ENCODE peak calls at places on chromosome X, in five cellular contexts. U is A549, K is tibial nerve, A is GM12891, E is prostate gland. V is an unnamed sample.

GRCh38 chrX:9912341-9912740 is 54.8 kb upstream of the CLDN34 start:
- DNase-seq in K (no peak), E (peak; percentile 27), U (no peak), A (no peak), V (no peak)

GRCh38 chrX:5425119-5425518 is 803.5 kb downstream of the NLGN4X start:
- DNase-seq in K (no peak), U (no peak), A (no peak), E (no peak), V (no peak)

GRCh38 chrX:132226169-132226568 is 6.9 kb upstream of the RAP2C start:
- DNase-seq in U (no peak), K (no peak), A (no peak), E (no peak), V (no peak)

GRCh38 chrX:98371994-98372393 is 1488.3 kb downstream of the RPA4 start:
- DNase-seq in E (no peak), K (no peak), A (no peak), U (no peak), V (no peak)

GRCh38 chrX:13373807-13374187 is 53.9 kb upstream of the ATXN3L start:
- DNase-seq in U (no peak), E (no peak), K (no peak), A (no peak), V (no peak)

GRCh38 chrX:120452131-120452530 is 17.0 kb downstream of the LAMP2 start:
- DNase-seq in A (no peak), E (peak; percentile 6), U (peak; percentile 8), K (no peak), V (no peak)

GRCh38 chrX:86149089-86149488 is 838 bp downstream of the DACH2 start:
- DNase-seq in U (no peak), A (no peak), K (no peak), E (no peak), V (no peak)

GRCh38 chrX:13177921-13178320 is 133.5 kb upstream of the FAM9C start:
- DNase-seq in A (no peak), E (no peak), U (no peak), K (no peak), V (no peak)

GRCh38 chrX:11757397-11757728 is 674 bp upstream of the MSL3 start:
- DNase-seq in A (no peak), E (no peak), U (no peak), K (no peak), V (no peak)

GRCh38 chrX:100435726-100436125 is 25.7 kb upstream of the PCDH19 start:
- DNase-seq in U (no peak), E (no peak), K (no peak), A (no peak), V (no peak)

GRCh38 chrX:10496345-10496965 is 123.9 kb downstream of the MID1 start:
- DNase-seq in A (no peak), U (no peak), E (no peak), K (no peak), V (no peak)

GRCh38 chrX:71815121-71815905 is 52.2 kb downstream of the CXorf49B start:
- DNase-seq in E (no peak), K (no peak), U (no peak), A (no peak), V (no peak)

GRCh38 chrX:51894697-51895336 is 1.4 kb downstream of the MAGED1 start:
- DNase-seq in A (peak; percentile 27), E (no peak), K (peak; percentile 7), U (no peak), V (no peak)

DNA sequence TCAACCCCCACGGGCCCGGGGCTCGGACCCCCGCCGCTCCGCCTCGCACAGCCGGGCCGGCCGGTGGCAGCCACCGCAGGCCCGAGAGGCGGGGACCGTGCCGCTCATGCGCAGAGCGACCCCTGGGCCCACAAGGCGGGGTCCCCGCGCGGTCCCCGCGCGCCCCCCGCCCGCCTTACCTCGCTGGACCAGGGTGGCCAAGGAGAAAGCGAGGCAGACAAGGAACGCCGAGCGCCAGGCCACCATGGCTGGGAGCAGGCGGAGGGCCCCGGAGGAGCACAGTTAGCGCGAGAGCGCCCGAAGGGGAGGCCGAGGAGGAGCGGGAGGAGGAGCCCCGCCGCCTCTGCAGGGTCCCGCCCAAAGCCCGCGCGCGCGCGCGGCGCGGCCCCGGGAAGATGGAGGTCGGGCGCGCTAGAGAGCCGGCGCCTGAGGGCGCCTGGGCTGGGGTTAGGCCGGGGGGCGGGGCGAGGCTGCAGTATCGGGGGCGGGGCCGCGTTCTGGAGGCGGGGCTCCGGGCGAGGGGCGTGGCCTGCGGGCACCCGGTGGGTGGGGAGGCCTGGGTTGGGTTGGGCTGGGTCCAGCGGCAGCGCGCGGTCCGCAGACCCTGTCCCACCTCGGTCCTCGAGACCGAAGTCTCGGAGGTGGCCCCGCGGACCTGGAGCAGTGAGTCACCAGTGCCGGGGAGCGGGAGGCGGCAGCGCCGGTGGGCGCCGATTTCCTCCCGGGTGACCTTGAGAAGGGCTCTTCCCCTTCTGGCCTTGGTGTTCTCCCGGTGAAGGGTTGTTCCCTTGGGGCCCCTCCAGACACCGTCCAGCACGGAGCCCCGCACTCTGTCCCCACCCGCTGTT is at the start of gene CD99L2:
- DNase-seq in K (peak; percentile 84), A (peak; percentile 77), E (peak; percentile 82), U (peak; percentile 66), V (peak; percentile 84)
- TF ChIP-seq POLR2A in K (no peak), A (peak; percentile 41), E (peak; percentile 23), U (peak; percentile 64), V (peak; percentile 51)

DNA sequence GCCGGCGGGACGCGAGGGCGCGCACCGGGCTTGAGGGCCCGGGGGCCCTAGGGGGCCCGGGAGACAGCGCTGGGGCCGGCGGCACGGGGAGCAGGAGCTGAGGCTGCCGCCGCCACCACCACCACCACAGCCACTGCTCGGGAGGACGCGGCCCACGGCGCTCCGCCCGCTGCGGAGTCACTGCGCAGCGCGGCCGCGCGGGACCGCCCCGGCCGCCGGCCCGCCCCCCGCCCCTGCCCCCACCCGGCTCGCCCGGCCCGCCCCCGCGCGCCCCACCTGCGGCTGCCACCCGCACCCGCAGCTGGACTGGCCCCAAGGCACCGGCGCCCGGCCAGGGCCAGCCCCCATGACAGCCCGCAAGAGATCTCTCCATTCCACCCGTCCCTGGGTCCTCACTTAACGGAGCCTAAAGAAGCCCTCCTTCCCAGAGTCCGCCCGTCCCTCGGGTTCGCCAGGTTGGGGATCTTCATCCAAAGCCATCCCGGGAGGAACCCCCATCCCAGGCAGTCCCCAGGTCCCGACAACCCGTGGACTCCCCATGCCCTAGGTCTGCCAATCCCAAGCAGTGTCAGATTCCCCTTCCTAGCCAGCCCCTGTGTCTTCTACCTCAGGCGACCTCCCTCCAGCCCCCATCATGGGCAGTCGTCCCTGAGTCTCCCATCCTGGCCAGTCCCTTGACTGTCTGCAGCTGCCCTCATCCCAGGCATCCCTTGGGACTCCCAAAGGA is 40.0 kb upstream of the IQSEC2 start:
- DNase-seq in U (no peak), K (no peak), E (no peak), A (no peak), V (no peak)
- TF ChIP-seq POLR2A in U (peak; percentile 63), K (no peak), E (peak; percentile 44), A (no peak), V (peak; percentile 86)

DNA sequence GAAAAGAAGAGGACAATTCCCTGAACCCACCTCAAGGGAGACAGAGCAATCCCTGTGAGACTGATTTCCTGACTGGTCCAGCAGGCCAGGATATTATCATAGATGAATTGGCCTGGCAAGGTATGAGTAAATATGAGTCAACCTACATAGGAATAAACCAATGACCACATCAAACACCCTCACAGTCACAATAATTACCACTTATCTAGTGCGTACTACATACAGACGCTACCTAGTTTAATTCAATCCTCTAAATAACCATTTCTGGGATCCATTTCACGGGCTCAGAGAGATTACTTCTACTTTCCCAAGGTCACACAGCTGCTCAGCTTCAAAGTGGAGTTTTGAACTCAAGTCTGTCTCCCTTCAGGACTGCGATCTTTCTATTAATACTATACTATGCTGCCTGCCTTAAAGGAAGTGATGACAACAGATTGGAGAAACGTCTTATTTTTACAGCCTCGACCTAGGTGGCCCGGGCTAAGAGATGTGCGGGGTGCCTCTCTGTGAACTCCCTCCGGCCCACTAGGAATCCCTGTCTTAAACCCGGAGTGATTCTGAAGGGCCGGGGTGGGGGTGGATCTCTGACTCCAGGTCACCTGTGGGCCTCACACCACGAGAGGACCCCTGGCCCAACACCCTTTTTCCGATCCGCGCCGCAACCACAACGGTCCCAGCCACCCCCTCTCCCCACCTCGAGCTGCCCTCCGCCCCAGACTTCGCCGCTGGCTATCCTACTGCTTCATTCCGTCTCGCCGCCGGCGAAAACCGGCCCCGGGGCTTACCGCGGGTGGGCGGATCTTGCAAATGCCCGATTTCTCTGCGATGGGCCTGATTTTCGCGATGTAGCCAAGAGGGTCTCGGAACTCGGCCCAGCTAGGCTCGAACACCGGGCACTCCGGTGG is 800 bp downstream of the KDM5C start:
- DNase-seq in E (no peak), U (peak; percentile 35), K (no peak), A (no peak), V (peak; percentile 31)
- TF ChIP-seq POLR2A in E (no peak), U (no peak), K (no peak), A (no peak), V (no peak)

GRCh38 chrX:49268702-49269009 is 937 bp upstream of the PPP1R3F start:
- DNase-seq in E (no peak), A (no peak), K (no peak), U (no peak), V (no peak)

GRCh38 chrX:49271341-49271740 is 1.7 kb downstream of the PPP1R3F start:
- DNase-seq in A (no peak), U (no peak), E (no peak), K (no peak), V (no peak)

GRCh38 chrX:49269768-49270248 is at the start of gene PPP1R3F:
- DNase-seq in K (no peak), E (no peak), A (no peak), U (no peak), V (no peak)

GRCh38 chrX:49270249-49270921 is 792 bp downstream of the PPP1R3F start:
- DNase-seq in K (no peak), A (no peak), E (no peak), U (no peak), V (no peak)

DNA sequence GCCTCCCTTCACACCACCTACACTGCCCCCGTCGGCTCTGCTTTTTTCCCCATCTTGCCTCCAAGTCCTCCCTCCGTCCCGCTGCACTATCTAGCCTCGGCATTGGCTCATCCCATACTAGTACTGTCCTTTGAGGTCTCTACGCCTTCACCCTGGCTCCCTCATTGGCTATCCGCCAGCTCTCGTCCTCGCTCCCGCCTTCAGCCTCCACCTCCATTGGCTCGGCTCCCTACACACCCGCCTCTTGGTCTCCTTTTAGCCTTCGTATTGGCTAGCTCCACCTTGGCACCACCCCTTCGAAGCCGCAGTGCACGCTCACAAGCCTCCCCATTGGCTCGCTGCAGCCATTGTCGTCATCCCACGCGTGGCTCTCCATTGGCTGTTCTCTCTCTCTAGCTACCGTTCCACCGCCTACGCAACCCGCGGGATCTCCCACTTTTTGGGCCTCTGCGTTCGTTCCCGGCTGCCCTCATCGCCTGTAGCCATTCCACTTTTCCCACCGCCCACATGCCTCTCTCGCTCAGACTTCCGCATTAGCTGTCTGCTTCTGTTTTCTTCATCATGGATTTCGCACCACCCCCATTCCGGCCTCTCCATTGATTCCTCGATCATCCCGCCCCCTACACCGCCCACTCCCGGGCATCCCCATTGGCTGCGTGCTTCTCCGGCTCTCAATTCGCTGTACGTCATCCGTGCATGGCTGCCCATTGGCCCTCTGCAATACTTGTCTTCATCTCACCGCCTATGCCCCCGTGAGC is 404 bp upstream of the PPP1R3F start:
- DNase-seq in A (peak; percentile 69), K (peak; percentile 94), U (peak; percentile 95), E (peak; percentile 95), V (peak; percentile 79)
- TF ChIP-seq POLR2A in A (peak; percentile 76), K (peak; percentile 38), U (peak; percentile 89), E (peak; percentile 45), V (peak; percentile 50)

GRCh38 chrX:152926279-152926678 is 28.4 kb downstream of the ZNF185 start:
- DNase-seq in A (peak; percentile 48), K (peak; percentile 15), U (peak; percentile 75), E (peak; percentile 52), V (peak; percentile 75)
- TF ChIP-seq POLR2A in A (no peak), K (no peak), U (no peak), E (no peak), V (no peak)

GRCh38 chrX:54439967-54440871 is at the start of gene TSR2:
- DNase-seq in U (peak; percentile 48), A (peak; percentile 51), E (peak; percentile 77), K (peak; percentile 72), V (peak; percentile 30)
- TF ChIP-seq POLR2A in U (peak; percentile 46), A (peak; percentile 61), E (peak; percentile 39), K (peak; percentile 18), V (peak; percentile 27)

GRCh38 chrX:15301924-15302323 is 13.5 kb downstream of the ASB11 start:
- DNase-seq in A (no peak), K (peak; percentile 62), E (no peak), U (no peak), V (no peak)
- TF ChIP-seq POLR2A in A (no peak), K (no peak), E (no peak), U (no peak), V (no peak)